ENCODE peak calls at places on chromosome 20, in eight cellular contexts. W, D, J, Q, V, T, L and H are unnamed samples.

GRCh38 chr20:46013826-46014516 is 5.3 kb downstream of the MMP9 start:
- DNase-seq in W (peak), D (no peak), J (no peak), Q (peak), V (peak), T (peak), L (no peak), H (no peak)

GRCh38 chr20:63628246-63628975 is 1.5 kb upstream of the GMEB2 start:
- DNase-seq in W (peak), D (no peak), J (peak), Q (no peak), V (peak), T (peak), L (no peak), H (peak)

GRCh38 chr20:23857954-23858565 is 21.5 kb downstream of the CST5 start:
- DNase-seq in W (no peak), D (no peak), J (no peak), Q (peak), V (no peak), T (no peak), L (no peak), H (no peak)

GRCh38 chr20:62156592-62157386 is 13.2 kb downstream of the SS18L1 start:
- DNase-seq in W (peak), D (peak), J (no peak), Q (peak), V (peak), T (peak), L (no peak), H (peak)

GRCh38 chr20:50635676-50636600 is 55.4 kb downstream of the RIPOR3 start:
- DNase-seq in W (peak), D (peak), J (no peak), Q (peak), V (peak), T (peak), L (no peak), H (peak)

GRCh38 chr20:1644101-1644962 is 13.2 kb downstream of the SIRPG start:
- DNase-seq in W (peak), D (no peak), J (no peak), Q (peak), V (no peak), T (no peak), L (no peak), H (no peak)

GRCh38 chr20:24460712-24461111 is 8.7 kb upstream of the SYNDIG1 start:
- DNase-seq in W (peak), D (no peak), J (no peak), Q (no peak), V (no peak), T (no peak), L (no peak), H (no peak)

GRCh38 chr20:14711681-14712080 is 374.3 kb upstream of the FLRT3 start:
- DNase-seq in W (no peak), D (no peak), J (no peak), Q (peak), V (no peak), T (no peak), L (no peak), H (no peak)

GRCh38 chr20:43955244-43956191 is 40.9 kb downstream of the TOX2 start:
- DNase-seq in W (peak), D (no peak), J (no peak), Q (no peak), V (peak), T (no peak), L (peak), H (no peak)

GRCh38 chr20:54340667-54341081 is 132.8 kb downstream of the PFDN4 start:
- DNase-seq in W (peak), D (no peak), J (no peak), Q (no peak), V (peak), T (no peak), L (peak), H (no peak)

GRCh38 chr20:60512436-60512835 is 554.2 kb downstream of the CDH26 start:
- DNase-seq in W (peak), D (no peak), J (no peak), Q (no peak), V (peak), T (no peak), L (no peak), H (no peak)

GRCh38 chr20:59955131-59955796 is 3.0 kb upstream of the CDH26 start:
- DNase-seq in W (peak), D (no peak), J (no peak), Q (peak), V (peak), T (no peak), L (no peak), H (no peak)

GRCh38 chr20:9955646-9956045 is 79.1 kb upstream of the ANKEF1 start:
- DNase-seq in W (peak), D (no peak), J (no peak), Q (no peak), V (peak), T (no peak), L (no peak), H (no peak)

GRCh38 chr20:46351357-46352058 is 43.2 kb upstream of the CDH22 start:
- DNase-seq in W (peak), D (no peak), J (no peak), Q (no peak), V (no peak), T (no peak), L (no peak), H (no peak)

GRCh38 chr20:58650181-58650775 is 805 bp upstream of the STX16 start:
- DNase-seq in W (no peak), D (peak), J (no peak), Q (peak), V (no peak), T (no peak), L (no peak), H (no peak)